ENCODE peak calls at places on chromosomes 5 and 9, in four cellular contexts. W, V, S and J are unnamed samples. For H3K4me1, the result is how much of the 10 kb centered on the place peaks cover.

GRCh38 chr9:133000842-133001241 is 22.3 kb downstream of the GFI1B start:
- DNase-seq in W (no peak), V (no peak), S (no peak), J (no peak)

GRCh38 chr9:126773004-126773607 is 31.7 kb upstream of the ZBTB43 start:
- DNase-seq in V (no peak), S (no peak), W (peak), J (no peak)

GRCh38 chr9:73049280-73049679 is 96.4 kb upstream of the ALDH1A1 start:
- DNase-seq in S (no peak), W (no peak), V (no peak), J (no peak)

GRCh38 chr5:170644501-170644900 is 139.0 kb upstream of the GABRP start:
- DNase-seq in V (no peak), W (no peak), S (no peak), J (no peak)

GRCh38 chr5:63959177-63959982 is 2.9 kb downstream of the HTR1A start:
- DNase-seq in V (no peak), W (no peak), S (no peak), J (no peak)

GRCh38 chr9:122200960-122201635 is 27.7 kb downstream of the LHX6 start:
- DNase-seq in S (no peak), V (no peak), W (no peak), J (no peak)

GRCh38 chr9:131291795-131292315 is 2.3 kb downstream of the PLPP7 start:
- DNase-seq in S (no peak), W (no peak), V (no peak), J (no peak)

GRCh38 chr5:73655521-73656160 is 29.6 kb downstream of the ARHGEF28 start:
- DNase-seq in S (no peak), V (no peak), W (no peak), J (no peak)

GRCh38 chr9:108049026-108049591 is 559.5 kb upstream of the KLF4 start:
- DNase-seq in W (peak), S (no peak), V (no peak), J (peak)

GRCh38 chr5:14757853-14758252 is 93.3 kb downstream of the OTULIN start:
- DNase-seq in V (no peak), S (no peak), W (no peak), J (no peak)
- H3K4me1 ChIP-seq in V (under half), S (under half), W (under half), J (under half)

GRCh38 chr5:132296412-132297001 is 2.3 kb downstream of the SLC22A4 start:
- DNase-seq in W (no peak), S (no peak), V (no peak), J (no peak)

GRCh38 chr5:132293992-132294727 is at the start of gene SLC22A4:
- DNase-seq in S (peak), V (peak), W (peak), J (peak)

GRCh38 chr5:132293066-132293991 is 865 bp upstream of the SLC22A4 start:
- DNase-seq in W (peak), V (peak), S (peak), J (peak)

GRCh38 chr5:132295505-132296411 is 1.6 kb downstream of the SLC22A4 start:
- DNase-seq in W (no peak), V (no peak), S (no peak), J (no peak)

GRCh38 chr5:132294728-132295504 is 722 bp downstream of the SLC22A4 start:
- DNase-seq in W (peak), V (peak), S (peak), J (peak)
- TF ChIP-seq POLR2A in W (no peak), V (peak), S (no peak), J (peak)

GRCh38 chr5:59275170-59275536 is 618.4 kb downstream of the PDE4D start:
- DNase-seq in V (no peak), S (no peak), W (no peak), J (no peak)
- H3K4me3 ChIP-seq in V (peak), S (peak), W (peak), J (peak)

GRCh38 chr5:148976569-148977321 is 86.1 kb downstream of the SH3TC2 start:
- DNase-seq in S (no peak), W (no peak), V (no peak), J (peak)
- H3K4me1 ChIP-seq in S (under half), W (under half), V (under half), J (under half)